ENCODE peak calls at places on chromosomes 12 and 14, in ten cellular contexts. One of them, this sample, is unnamed. For H3K4me1, the result is how much of the 10 kb centered on the place peaks cover.

GRCh38 chr12:65741662-65742480 is 82.4 kb upstream of the HMGA2 start:
- DNase-seq in PC-3: no peak
- DNase-seq in neuronal stem cell: peak
- DNase-seq in heart left ventricle: peak
- DNase-seq in hepatocyte: peak
- DNase-seq in IMR-90: peak
- DNase-seq in aorta: peak
- DNase-seq in cardiac muscle cell: peak
- DNase-seq in SK-N-SH: peak
- DNase-seq in effector memory CD4-positive, alpha-beta T cell: no peak
- DNase-seq in this sample: peak

GRCh38 chr14:23435540-23436326 is at the start of gene MYH7:
- DNase-seq in PC-3: no peak
- DNase-seq in neuronal stem cell: no peak
- DNase-seq in heart left ventricle: peak
- DNase-seq in hepatocyte: no peak
- DNase-seq in IMR-90: no peak
- DNase-seq in aorta: no peak
- DNase-seq in cardiac muscle cell: peak
- DNase-seq in SK-N-SH: no peak
- DNase-seq in effector memory CD4-positive, alpha-beta T cell: no peak
- DNase-seq in this sample: peak

GRCh38 chr12:78571953-78572352 is 292.6 kb upstream of the SYT1 start:
- DNase-seq in PC-3: no peak
- DNase-seq in neuronal stem cell: no peak
- DNase-seq in heart left ventricle: no peak
- DNase-seq in hepatocyte: no peak
- DNase-seq in IMR-90: no peak
- DNase-seq in aorta: no peak
- DNase-seq in cardiac muscle cell: no peak
- DNase-seq in SK-N-SH: no peak
- DNase-seq in effector memory CD4-positive, alpha-beta T cell: no peak
- DNase-seq in this sample: no peak

GRCh38 chr12:2267624-2268477 is 215.1 kb downstream of the CACNA1C start:
- DNase-seq in PC-3: no peak
- DNase-seq in neuronal stem cell: no peak
- DNase-seq in heart left ventricle: no peak
- DNase-seq in hepatocyte: peak
- DNase-seq in IMR-90: peak
- DNase-seq in aorta: peak
- DNase-seq in cardiac muscle cell: no peak
- DNase-seq in SK-N-SH: no peak
- DNase-seq in effector memory CD4-positive, alpha-beta T cell: no peak
- DNase-seq in this sample: no peak

GRCh38 chr12:31118347-31118830 is 44.7 kb downstream of the DDX11 start:
- DNase-seq in PC-3: no peak
- DNase-seq in neuronal stem cell: peak
- DNase-seq in heart left ventricle: no peak
- DNase-seq in hepatocyte: peak
- DNase-seq in IMR-90: no peak
- DNase-seq in aorta: peak
- DNase-seq in cardiac muscle cell: no peak
- DNase-seq in SK-N-SH: peak
- DNase-seq in effector memory CD4-positive, alpha-beta T cell: no peak
- DNase-seq in this sample: peak

GRCh38 chr12:20183563-20183962 is 184.8 kb upstream of the PDE3A start:
- DNase-seq in PC-3: no peak
- DNase-seq in neuronal stem cell: no peak
- DNase-seq in heart left ventricle: no peak
- DNase-seq in hepatocyte: peak
- DNase-seq in IMR-90: peak
- DNase-seq in aorta: no peak
- DNase-seq in cardiac muscle cell: no peak
- DNase-seq in SK-N-SH: no peak
- DNase-seq in effector memory CD4-positive, alpha-beta T cell: no peak
- DNase-seq in this sample: no peak

GRCh38 chr14:66105819-66106218 is 380.4 kb upstream of the CCDC196 start:
- DNase-seq in PC-3: peak
- DNase-seq in neuronal stem cell: no peak
- DNase-seq in heart left ventricle: no peak
- DNase-seq in hepatocyte: no peak
- DNase-seq in IMR-90: no peak
- DNase-seq in aorta: no peak
- DNase-seq in cardiac muscle cell: no peak
- DNase-seq in SK-N-SH: no peak
- DNase-seq in effector memory CD4-positive, alpha-beta T cell: no peak
- DNase-seq in this sample: no peak

GRCh38 chr12:68435816-68436215 is 103.7 kb upstream of the MDM1 start:
- DNase-seq in PC-3: peak
- DNase-seq in neuronal stem cell: no peak
- DNase-seq in heart left ventricle: no peak
- DNase-seq in hepatocyte: peak
- DNase-seq in IMR-90: peak
- DNase-seq in aorta: no peak
- DNase-seq in cardiac muscle cell: no peak
- DNase-seq in SK-N-SH: no peak
- DNase-seq in effector memory CD4-positive, alpha-beta T cell: no peak
- DNase-seq in this sample: peak

GRCh38 chr14:61225304-61225703 is 55.8 kb downstream of the TMEM30B start:
- DNase-seq in PC-3: no peak
- DNase-seq in neuronal stem cell: no peak
- DNase-seq in heart left ventricle: no peak
- DNase-seq in hepatocyte: no peak
- DNase-seq in IMR-90: no peak
- DNase-seq in aorta: no peak
- DNase-seq in cardiac muscle cell: no peak
- DNase-seq in SK-N-SH: no peak
- DNase-seq in effector memory CD4-positive, alpha-beta T cell: no peak
- DNase-seq in this sample: no peak

GRCh38 chr12:108852674-108853073 is 4.7 kb downstream of the SSH1 start:
- DNase-seq in PC-3: no peak
- DNase-seq in neuronal stem cell: no peak
- DNase-seq in heart left ventricle: no peak
- DNase-seq in hepatocyte: no peak
- DNase-seq in IMR-90: peak
- DNase-seq in aorta: no peak
- DNase-seq in cardiac muscle cell: no peak
- DNase-seq in SK-N-SH: no peak
- DNase-seq in effector memory CD4-positive, alpha-beta T cell: no peak
- DNase-seq in this sample: no peak

GRCh38 chr12:49364989-49365388 is 2.3 kb upstream of the SPATS2 start:
- DNase-seq in PC-3: peak
- DNase-seq in neuronal stem cell: no peak
- DNase-seq in heart left ventricle: no peak
- DNase-seq in hepatocyte: no peak
- DNase-seq in IMR-90: peak
- DNase-seq in aorta: no peak
- DNase-seq in cardiac muscle cell: no peak
- DNase-seq in SK-N-SH: no peak
- DNase-seq in effector memory CD4-positive, alpha-beta T cell: no peak
- DNase-seq in this sample: no peak

GRCh38 chr14:76647699-76648298 is 113.5 kb upstream of the VASH1 start:
- DNase-seq in PC-3: peak
- DNase-seq in neuronal stem cell: peak
- DNase-seq in heart left ventricle: no peak
- DNase-seq in hepatocyte: peak
- DNase-seq in IMR-90: peak
- DNase-seq in aorta: no peak
- DNase-seq in cardiac muscle cell: peak
- DNase-seq in SK-N-SH: peak
- DNase-seq in effector memory CD4-positive, alpha-beta T cell: no peak
- DNase-seq in this sample: peak

GRCh38 chr14:103085106-103086091 is 1.4 kb downstream of the LBHD2 start:
- DNase-seq in PC-3: no peak
- DNase-seq in neuronal stem cell: no peak
- DNase-seq in heart left ventricle: peak
- DNase-seq in hepatocyte: no peak
- DNase-seq in IMR-90: no peak
- DNase-seq in aorta: peak
- DNase-seq in cardiac muscle cell: no peak
- DNase-seq in SK-N-SH: peak
- DNase-seq in effector memory CD4-positive, alpha-beta T cell: no peak
- DNase-seq in this sample: no peak

GRCh38 chr12:7460375-7461259 is 16.7 kb upstream of the CD163L1 start:
- DNase-seq in PC-3: peak
- DNase-seq in neuronal stem cell: peak
- DNase-seq in heart left ventricle: no peak
- DNase-seq in hepatocyte: peak
- DNase-seq in IMR-90: peak
- DNase-seq in aorta: no peak
- DNase-seq in cardiac muscle cell: peak
- DNase-seq in SK-N-SH: peak
- DNase-seq in effector memory CD4-positive, alpha-beta T cell: peak
- DNase-seq in this sample: peak

GRCh38 chr12:22256076-22256475 is 78.4 kb downstream of the ST8SIA1 start:
- DNase-seq in PC-3: no peak
- DNase-seq in neuronal stem cell: no peak
- DNase-seq in heart left ventricle: no peak
- DNase-seq in hepatocyte: peak
- DNase-seq in IMR-90: peak
- DNase-seq in aorta: no peak
- DNase-seq in cardiac muscle cell: no peak
- DNase-seq in SK-N-SH: no peak
- DNase-seq in effector memory CD4-positive, alpha-beta T cell: no peak
- DNase-seq in this sample: no peak

GRCh38 chr12:113214938-113215400 is 6.3 kb upstream of the TPCN1 start:
- DNase-seq in PC-3: peak
- DNase-seq in neuronal stem cell: no peak
- DNase-seq in heart left ventricle: peak
- DNase-seq in hepatocyte: peak
- DNase-seq in IMR-90: peak
- DNase-seq in aorta: peak
- DNase-seq in cardiac muscle cell: no peak
- DNase-seq in SK-N-SH: peak
- DNase-seq in effector memory CD4-positive, alpha-beta T cell: no peak
- DNase-seq in this sample: peak

GRCh38 chr14:95361373-95362179 is 41.9 kb upstream of the CLMN start:
- DNase-seq in PC-3: peak
- DNase-seq in neuronal stem cell: no peak
- DNase-seq in heart left ventricle: no peak
- DNase-seq in hepatocyte: peak
- DNase-seq in IMR-90: no peak
- DNase-seq in aorta: no peak
- DNase-seq in cardiac muscle cell: no peak
- DNase-seq in SK-N-SH: peak
- DNase-seq in effector memory CD4-positive, alpha-beta T cell: no peak
- DNase-seq in this sample: no peak

GRCh38 chr12:132117558-132117875 is 26.6 kb downstream of the DDX51 start:
- DNase-seq in PC-3: no peak
- DNase-seq in neuronal stem cell: no peak
- DNase-seq in heart left ventricle: no peak
- DNase-seq in hepatocyte: no peak
- DNase-seq in IMR-90: no peak
- DNase-seq in aorta: no peak
- DNase-seq in cardiac muscle cell: no peak
- DNase-seq in SK-N-SH: peak
- DNase-seq in effector memory CD4-positive, alpha-beta T cell: no peak
- DNase-seq in this sample: peak

GRCh38 chr12:29346764-29347421 is 34.1 kb downstream of the ERGIC2 start:
- DNase-seq in PC-3: no peak
- DNase-seq in neuronal stem cell: no peak
- DNase-seq in heart left ventricle: no peak
- DNase-seq in hepatocyte: peak
- DNase-seq in IMR-90: peak
- DNase-seq in aorta: no peak
- DNase-seq in cardiac muscle cell: no peak
- DNase-seq in SK-N-SH: no peak
- DNase-seq in effector memory CD4-positive, alpha-beta T cell: no peak
- DNase-seq in this sample: no peak

GRCh38 chr14:69344171-69344570 is 53.9 kb downstream of the ERH start:
- DNase-seq in PC-3: no peak
- DNase-seq in neuronal stem cell: no peak
- DNase-seq in heart left ventricle: no peak
- DNase-seq in hepatocyte: no peak
- DNase-seq in IMR-90: no peak
- DNase-seq in aorta: no peak
- DNase-seq in cardiac muscle cell: no peak
- DNase-seq in SK-N-SH: no peak
- DNase-seq in effector memory CD4-positive, alpha-beta T cell: no peak
- DNase-seq in this sample: no peak

GRCh38 chr14:68285421-68286179 is 466.0 kb downstream of the RAD51B start:
- DNase-seq in PC-3: no peak
- DNase-seq in neuronal stem cell: no peak
- DNase-seq in heart left ventricle: no peak
- DNase-seq in hepatocyte: no peak
- DNase-seq in IMR-90: no peak
- DNase-seq in aorta: no peak
- DNase-seq in cardiac muscle cell: no peak
- DNase-seq in SK-N-SH: no peak
- DNase-seq in effector memory CD4-positive, alpha-beta T cell: peak
- DNase-seq in this sample: no peak

GRCh38 chr12:106747973-106748436 is 26.5 kb upstream of the RIC8B start:
- DNase-seq in PC-3: no peak
- DNase-seq in neuronal stem cell: no peak
- DNase-seq in heart left ventricle: no peak
- DNase-seq in hepatocyte: no peak
- DNase-seq in IMR-90: no peak
- DNase-seq in aorta: no peak
- DNase-seq in cardiac muscle cell: no peak
- DNase-seq in SK-N-SH: no peak
- DNase-seq in effector memory CD4-positive, alpha-beta T cell: peak
- DNase-seq in this sample: no peak
- H3K4me3 ChIP-seq in PC-3: no peak
- H3K4me3 ChIP-seq in neuronal stem cell: no peak
- H3K4me3 ChIP-seq in heart left ventricle: no peak
- H3K4me3 ChIP-seq in hepatocyte: no peak
- H3K4me3 ChIP-seq in IMR-90: no peak
- H3K4me3 ChIP-seq in aorta: no peak
- H3K4me3 ChIP-seq in cardiac muscle cell: no peak
- H3K4me3 ChIP-seq in SK-N-SH: no peak
- H3K4me3 ChIP-seq in effector memory CD4-positive, alpha-beta T cell: no peak
- H3K4me3 ChIP-seq in this sample: no peak

GRCh38 chr12:121279507-121279915 is 17.0 kb downstream of the CAMKK2 start:
- DNase-seq in PC-3: no peak
- DNase-seq in neuronal stem cell: no peak
- DNase-seq in heart left ventricle: peak
- DNase-seq in hepatocyte: no peak
- DNase-seq in IMR-90: peak
- DNase-seq in aorta: no peak
- DNase-seq in cardiac muscle cell: no peak
- DNase-seq in SK-N-SH: peak
- DNase-seq in effector memory CD4-positive, alpha-beta T cell: no peak
- DNase-seq in this sample: no peak
- H3K27ac ChIP-seq in PC-3: no peak
- H3K27ac ChIP-seq in neuronal stem cell: no peak
- H3K27ac ChIP-seq in heart left ventricle: peak
- H3K27ac ChIP-seq in hepatocyte: no peak
- H3K27ac ChIP-seq in IMR-90: no peak
- H3K27ac ChIP-seq in aorta: no peak
- H3K27ac ChIP-seq in cardiac muscle cell: no peak
- H3K27ac ChIP-seq in SK-N-SH: peak
- H3K27ac ChIP-seq in effector memory CD4-positive, alpha-beta T cell: no peak
- H3K27ac ChIP-seq in this sample: no peak

GRCh38 chr12:32201096-32201495 is 94.4 kb downstream of the BICD1 start:
- DNase-seq in PC-3: no peak
- DNase-seq in neuronal stem cell: no peak
- DNase-seq in heart left ventricle: no peak
- DNase-seq in hepatocyte: no peak
- DNase-seq in IMR-90: no peak
- DNase-seq in aorta: no peak
- DNase-seq in cardiac muscle cell: no peak
- DNase-seq in SK-N-SH: no peak
- DNase-seq in effector memory CD4-positive, alpha-beta T cell: no peak
- DNase-seq in this sample: no peak
- H3K4me1 ChIP-seq in PC-3: under half
- H3K4me1 ChIP-seq in neuronal stem cell: under half
- H3K4me1 ChIP-seq in heart left ventricle: under half
- H3K4me1 ChIP-seq in hepatocyte: under half
- H3K4me1 ChIP-seq in IMR-90: under half
- H3K4me1 ChIP-seq in aorta: under half
- H3K4me1 ChIP-seq in cardiac muscle cell: under half
- H3K4me1 ChIP-seq in SK-N-SH: under half
- H3K4me1 ChIP-seq in effector memory CD4-positive, alpha-beta T cell: under half
- H3K4me1 ChIP-seq in this sample: under half

GRCh38 chr14:93112891-93113677 is 2.6 kb downstream of the ITPK1 start:
- DNase-seq in PC-3: peak
- DNase-seq in neuronal stem cell: peak
- DNase-seq in heart left ventricle: peak
- DNase-seq in hepatocyte: peak
- DNase-seq in IMR-90: peak
- DNase-seq in aorta: peak
- DNase-seq in cardiac muscle cell: peak
- DNase-seq in SK-N-SH: peak
- DNase-seq in effector memory CD4-positive, alpha-beta T cell: peak
- DNase-seq in this sample: peak
- H3K4me3 ChIP-seq in PC-3: peak
- H3K4me3 ChIP-seq in neuronal stem cell: peak
- H3K4me3 ChIP-seq in heart left ventricle: peak
- H3K4me3 ChIP-seq in hepatocyte: peak
- H3K4me3 ChIP-seq in IMR-90: peak
- H3K4me3 ChIP-seq in aorta: peak
- H3K4me3 ChIP-seq in cardiac muscle cell: no peak
- H3K4me3 ChIP-seq in SK-N-SH: peak
- H3K4me3 ChIP-seq in effector memory CD4-positive, alpha-beta T cell: peak
- H3K4me3 ChIP-seq in this sample: peak

This sample was measured in SJCRH30.